ENCODE peak calls at places on chromosomes 3 and 15, in nine cellular contexts. One of them, this sample, is unnamed. For H3K4me1, the result is how much of the 10 kb centered on the place peaks cover.

GRCh38 chr3:36774072-36774471 is 9.7 kb upstream of the DCLK3 start:
- DNase-seq in CD8-positive, alpha-beta T cell: no peak
- DNase-seq in adrenal gland: no peak
- DNase-seq in Panc1: no peak
- DNase-seq in ovary: no peak
- DNase-seq in gastrocnemius medialis: no peak
- DNase-seq in cardiac muscle cell: no peak
- DNase-seq in heart right ventricle: no peak
- DNase-seq in ascending aorta: no peak
- DNase-seq in this sample: no peak

GRCh38 chr3:113261996-113262665 is 50.8 kb downstream of the BOC start:
- DNase-seq in heart right ventricle: no peak
- DNase-seq in Panc1: no peak
- DNase-seq in cardiac muscle cell: peak
- DNase-seq in ovary: no peak
- DNase-seq in ascending aorta: no peak
- DNase-seq in CD8-positive, alpha-beta T cell: no peak
- DNase-seq in gastrocnemius medialis: peak
- DNase-seq in adrenal gland: no peak
- DNase-seq in this sample: no peak

GRCh38 chr3:170749185-170749584 is 120.8 kb downstream of the RPL22L1 start:
- DNase-seq in gastrocnemius medialis: no peak
- DNase-seq in ascending aorta: no peak
- DNase-seq in Panc1: no peak
- DNase-seq in adrenal gland: no peak
- DNase-seq in heart right ventricle: no peak
- DNase-seq in ovary: no peak
- DNase-seq in CD8-positive, alpha-beta T cell: no peak
- DNase-seq in cardiac muscle cell: no peak
- DNase-seq in this sample: no peak

GRCh38 chr3:72449551-72449950 is 398.7 kb downstream of the SHQ1 start:
- DNase-seq in CD8-positive, alpha-beta T cell: no peak
- DNase-seq in Panc1: no peak
- DNase-seq in ascending aorta: no peak
- DNase-seq in gastrocnemius medialis: no peak
- DNase-seq in heart right ventricle: no peak
- DNase-seq in adrenal gland: no peak
- DNase-seq in ovary: no peak
- DNase-seq in cardiac muscle cell: no peak
- DNase-seq in this sample: no peak

GRCh38 chr15:35909414-35909813 is 363.4 kb upstream of the DPH6 start:
- DNase-seq in gastrocnemius medialis: no peak
- DNase-seq in ovary: no peak
- DNase-seq in CD8-positive, alpha-beta T cell: no peak
- DNase-seq in cardiac muscle cell: no peak
- DNase-seq in adrenal gland: no peak
- DNase-seq in Panc1: no peak
- DNase-seq in ascending aorta: no peak
- DNase-seq in heart right ventricle: no peak
- DNase-seq in this sample: no peak

GRCh38 chr3:52222319-52223221 is 2.9 kb downstream of the TLR9 start:
- DNase-seq in ovary: no peak
- DNase-seq in adrenal gland: no peak
- DNase-seq in ascending aorta: no peak
- DNase-seq in Panc1: no peak
- DNase-seq in cardiac muscle cell: no peak
- DNase-seq in gastrocnemius medialis: no peak
- DNase-seq in CD8-positive, alpha-beta T cell: no peak
- DNase-seq in heart right ventricle: peak
- DNase-seq in this sample: no peak

GRCh38 chr3:126134219-126134975 is 46.0 kb downstream of the ALDH1L1 start:
- DNase-seq in heart right ventricle: peak
- DNase-seq in gastrocnemius medialis: peak
- DNase-seq in ovary: peak
- DNase-seq in adrenal gland: peak
- DNase-seq in CD8-positive, alpha-beta T cell: peak
- DNase-seq in cardiac muscle cell: peak
- DNase-seq in Panc1: peak
- DNase-seq in ascending aorta: peak
- DNase-seq in this sample: no peak

GRCh38 chr15:38528279-38528678 is 36.3 kb downstream of the RASGRP1 start:
- DNase-seq in heart right ventricle: no peak
- DNase-seq in ovary: no peak
- DNase-seq in Panc1: no peak
- DNase-seq in gastrocnemius medialis: no peak
- DNase-seq in adrenal gland: no peak
- DNase-seq in ascending aorta: no peak
- DNase-seq in cardiac muscle cell: peak
- DNase-seq in CD8-positive, alpha-beta T cell: no peak
- DNase-seq in this sample: no peak

GRCh38 chr3:8532251-8532831 is 30.7 kb downstream of the LMCD1 start:
- DNase-seq in cardiac muscle cell: no peak
- DNase-seq in heart right ventricle: no peak
- DNase-seq in CD8-positive, alpha-beta T cell: no peak
- DNase-seq in Panc1: no peak
- DNase-seq in adrenal gland: no peak
- DNase-seq in ascending aorta: no peak
- DNase-seq in ovary: peak
- DNase-seq in gastrocnemius medialis: peak
- DNase-seq in this sample: no peak

GRCh38 chr3:53464424-53464823 is 30.0 kb upstream of the CACNA1D start:
- DNase-seq in ovary: no peak
- DNase-seq in gastrocnemius medialis: no peak
- DNase-seq in CD8-positive, alpha-beta T cell: no peak
- DNase-seq in ascending aorta: no peak
- DNase-seq in cardiac muscle cell: no peak
- DNase-seq in Panc1: no peak
- DNase-seq in heart right ventricle: no peak
- DNase-seq in adrenal gland: peak
- DNase-seq in this sample: no peak

GRCh38 chr3:68832680-68833079 is 99.7 kb downstream of the TAFA4 start:
- DNase-seq in gastrocnemius medialis: no peak
- DNase-seq in cardiac muscle cell: no peak
- DNase-seq in ovary: no peak
- DNase-seq in heart right ventricle: no peak
- DNase-seq in ascending aorta: no peak
- DNase-seq in adrenal gland: no peak
- DNase-seq in CD8-positive, alpha-beta T cell: no peak
- DNase-seq in Panc1: no peak
- DNase-seq in this sample: no peak
- H3K4me1 ChIP-seq in gastrocnemius medialis: under half
- H3K4me1 ChIP-seq in cardiac muscle cell: under half
- H3K4me1 ChIP-seq in ovary: under half
- H3K4me1 ChIP-seq in heart right ventricle: under half
- H3K4me1 ChIP-seq in ascending aorta: under half
- H3K4me1 ChIP-seq in adrenal gland: under half
- H3K4me1 ChIP-seq in CD8-positive, alpha-beta T cell: under half
- H3K4me1 ChIP-seq in Panc1: under half
- H3K4me1 ChIP-seq in this sample: under half

DNA sequence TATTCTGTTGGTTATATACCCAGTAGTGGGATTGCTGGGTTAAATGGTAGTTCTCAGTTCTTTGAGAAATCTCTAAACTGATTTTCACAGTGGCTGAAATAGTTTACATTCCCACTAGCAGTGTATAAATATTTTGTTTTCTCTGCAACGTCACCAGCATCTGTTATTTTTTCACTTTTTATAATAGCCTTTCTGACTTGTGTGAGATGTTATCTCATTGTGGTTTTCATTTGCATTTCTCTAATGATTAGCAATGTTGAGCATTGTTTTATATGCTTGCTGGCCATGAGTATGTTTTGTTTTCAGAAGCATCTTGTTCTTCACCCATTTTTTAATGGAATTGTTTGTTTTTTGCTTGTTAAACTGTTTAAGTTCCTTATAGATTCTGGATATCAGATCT is 612.7 kb upstream of the SGO1 start:
- DNase-seq in heart right ventricle: no peak
- DNase-seq in gastrocnemius medialis: no peak
- DNase-seq in Panc1: no peak
- DNase-seq in cardiac muscle cell: no peak
- DNase-seq in ovary: no peak
- DNase-seq in CD8-positive, alpha-beta T cell: no peak
- DNase-seq in adrenal gland: no peak
- DNase-seq in ascending aorta: no peak
- DNase-seq in this sample: no peak
- H3K4me1 ChIP-seq in heart right ventricle: under half
- H3K4me1 ChIP-seq in gastrocnemius medialis: under half
- H3K4me1 ChIP-seq in Panc1: under half
- H3K4me1 ChIP-seq in cardiac muscle cell: under half
- H3K4me1 ChIP-seq in ovary: under half
- H3K4me1 ChIP-seq in CD8-positive, alpha-beta T cell: under half
- H3K4me1 ChIP-seq in adrenal gland: under half
- H3K4me1 ChIP-seq in ascending aorta: under half
- H3K4me1 ChIP-seq in this sample: under half

GRCh38 chr15:84633311-84634227 is 20.5 kb downstream of the WDR73 start:
- DNase-seq in CD8-positive, alpha-beta T cell: peak
- DNase-seq in adrenal gland: peak
- DNase-seq in ascending aorta: peak
- DNase-seq in gastrocnemius medialis: peak
- DNase-seq in ovary: peak
- DNase-seq in heart right ventricle: peak
- DNase-seq in Panc1: no peak
- DNase-seq in cardiac muscle cell: peak
- DNase-seq in this sample: no peak
- H3K4me1 ChIP-seq in CD8-positive, alpha-beta T cell: under half
- H3K4me1 ChIP-seq in adrenal gland: half or more
- H3K4me1 ChIP-seq in ascending aorta: under half
- H3K4me1 ChIP-seq in gastrocnemius medialis: under half
- H3K4me1 ChIP-seq in ovary: under half
- H3K4me1 ChIP-seq in heart right ventricle: under half
- H3K4me1 ChIP-seq in Panc1: under half
- H3K4me1 ChIP-seq in cardiac muscle cell: under half
- H3K4me1 ChIP-seq in this sample: half or more

GRCh38 chr3:184078851-184079250 is 18.0 kb upstream of the HTR3E start:
- DNase-seq in adrenal gland: no peak
- DNase-seq in CD8-positive, alpha-beta T cell: no peak
- DNase-seq in cardiac muscle cell: no peak
- DNase-seq in Panc1: no peak
- DNase-seq in gastrocnemius medialis: no peak
- DNase-seq in ascending aorta: no peak
- DNase-seq in heart right ventricle: no peak
- DNase-seq in ovary: no peak
- DNase-seq in this sample: no peak
- H3K4me1 ChIP-seq in adrenal gland: under half
- H3K4me1 ChIP-seq in CD8-positive, alpha-beta T cell: under half
- H3K4me1 ChIP-seq in cardiac muscle cell: under half
- H3K4me1 ChIP-seq in Panc1: under half
- H3K4me1 ChIP-seq in gastrocnemius medialis: under half
- H3K4me1 ChIP-seq in ascending aorta: under half
- H3K4me1 ChIP-seq in heart right ventricle: under half
- H3K4me1 ChIP-seq in ovary: under half
- H3K4me1 ChIP-seq in this sample: under half

GRCh38 chr3:122004123-122004522 is 17.9 kb downstream of the ILDR1 start:
- DNase-seq in gastrocnemius medialis: no peak
- DNase-seq in CD8-positive, alpha-beta T cell: no peak
- DNase-seq in ascending aorta: no peak
- DNase-seq in heart right ventricle: no peak
- DNase-seq in Panc1: no peak
- DNase-seq in adrenal gland: no peak
- DNase-seq in cardiac muscle cell: peak
- DNase-seq in ovary: no peak
- DNase-seq in this sample: no peak
- H3K4me1 ChIP-seq in gastrocnemius medialis: under half
- H3K4me1 ChIP-seq in CD8-positive, alpha-beta T cell: under half
- H3K4me1 ChIP-seq in ascending aorta: under half
- H3K4me1 ChIP-seq in heart right ventricle: under half
- H3K4me1 ChIP-seq in Panc1: under half
- H3K4me1 ChIP-seq in adrenal gland: under half
- H3K4me1 ChIP-seq in cardiac muscle cell: under half
- H3K4me1 ChIP-seq in ovary: under half
- H3K4me1 ChIP-seq in this sample: under half

GRCh38 chr3:75341324-75342067 is 322.6 kb upstream of the FRG2C start:
- DNase-seq in cardiac muscle cell: peak
- DNase-seq in Panc1: no peak
- DNase-seq in ascending aorta: no peak
- DNase-seq in gastrocnemius medialis: no peak
- DNase-seq in adrenal gland: no peak
- DNase-seq in CD8-positive, alpha-beta T cell: no peak
- DNase-seq in ovary: no peak
- DNase-seq in heart right ventricle: no peak
- DNase-seq in this sample: no peak
- H3K4me1 ChIP-seq in cardiac muscle cell: under half
- H3K4me1 ChIP-seq in Panc1: under half
- H3K4me1 ChIP-seq in ascending aorta: under half
- H3K4me1 ChIP-seq in gastrocnemius medialis: under half
- H3K4me1 ChIP-seq in adrenal gland: under half
- H3K4me1 ChIP-seq in CD8-positive, alpha-beta T cell: under half
- H3K4me1 ChIP-seq in ovary: under half
- H3K4me1 ChIP-seq in heart right ventricle: under half
- H3K4me1 ChIP-seq in this sample: under half

GRCh38 chr3:172043233-172043632 is 3.9 kb downstream of the FNDC3B start:
- DNase-seq in CD8-positive, alpha-beta T cell: no peak
- DNase-seq in cardiac muscle cell: no peak
- DNase-seq in gastrocnemius medialis: no peak
- DNase-seq in adrenal gland: no peak
- DNase-seq in Panc1: no peak
- DNase-seq in heart right ventricle: no peak
- DNase-seq in ascending aorta: no peak
- DNase-seq in ovary: no peak
- DNase-seq in this sample: no peak
- H3K4me1 ChIP-seq in CD8-positive, alpha-beta T cell: under half
- H3K4me1 ChIP-seq in cardiac muscle cell: under half
- H3K4me1 ChIP-seq in gastrocnemius medialis: half or more
- H3K4me1 ChIP-seq in adrenal gland: half or more
- H3K4me1 ChIP-seq in Panc1: half or more
- H3K4me1 ChIP-seq in heart right ventricle: half or more
- H3K4me1 ChIP-seq in ascending aorta: under half
- H3K4me1 ChIP-seq in ovary: under half
- H3K4me1 ChIP-seq in this sample: under half

GRCh38 chr15:100726426-100727190 is 124.2 kb downstream of the ASB7 start:
- DNase-seq in gastrocnemius medialis: no peak
- DNase-seq in ovary: no peak
- DNase-seq in adrenal gland: peak
- DNase-seq in cardiac muscle cell: peak
- DNase-seq in heart right ventricle: no peak
- DNase-seq in Panc1: no peak
- DNase-seq in ascending aorta: peak
- DNase-seq in CD8-positive, alpha-beta T cell: no peak
- DNase-seq in this sample: no peak
- H3K4me1 ChIP-seq in gastrocnemius medialis: under half
- H3K4me1 ChIP-seq in ovary: under half
- H3K4me1 ChIP-seq in adrenal gland: under half
- H3K4me1 ChIP-seq in cardiac muscle cell: under half
- H3K4me1 ChIP-seq in heart right ventricle: under half
- H3K4me1 ChIP-seq in Panc1: half or more
- H3K4me1 ChIP-seq in ascending aorta: under half
- H3K4me1 ChIP-seq in CD8-positive, alpha-beta T cell: under half
- H3K4me1 ChIP-seq in this sample: under half

DNA sequence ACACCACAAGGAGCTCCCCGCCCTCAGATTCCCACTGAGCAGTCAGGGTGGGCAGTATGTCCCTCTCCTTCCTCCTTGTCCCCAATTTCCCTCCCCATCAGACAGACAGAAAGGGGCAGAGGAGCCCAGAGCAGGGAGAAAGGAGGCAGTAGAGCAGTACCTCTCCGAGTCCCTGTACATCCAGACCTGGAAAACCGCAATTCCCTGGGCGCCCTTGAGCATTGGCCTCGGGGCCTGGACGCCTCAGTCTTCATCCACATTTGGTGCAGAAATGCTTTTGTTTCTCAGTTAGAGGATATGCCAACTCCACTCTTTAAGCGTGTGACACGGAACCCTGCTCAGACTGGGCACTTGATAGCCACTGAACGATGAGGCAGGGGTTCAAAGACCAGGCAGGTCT is 5.9 kb downstream of the ISG20 start:
- DNase-seq in ovary: no peak
- DNase-seq in cardiac muscle cell: no peak
- DNase-seq in ascending aorta: peak
- DNase-seq in gastrocnemius medialis: no peak
- DNase-seq in heart right ventricle: no peak
- DNase-seq in CD8-positive, alpha-beta T cell: no peak
- DNase-seq in Panc1: no peak
- DNase-seq in adrenal gland: peak
- DNase-seq in this sample: no peak
- H3K4me1 ChIP-seq in ovary: under half
- H3K4me1 ChIP-seq in cardiac muscle cell: under half
- H3K4me1 ChIP-seq in ascending aorta: under half
- H3K4me1 ChIP-seq in gastrocnemius medialis: under half
- H3K4me1 ChIP-seq in heart right ventricle: under half
- H3K4me1 ChIP-seq in CD8-positive, alpha-beta T cell: half or more
- H3K4me1 ChIP-seq in Panc1: under half
- H3K4me1 ChIP-seq in adrenal gland: under half
- H3K4me1 ChIP-seq in this sample: under half

This sample was measured in thoracic aorta.